ENCODE peak calls at places on chromosomes 11 and 22, in ten cellular contexts. E is LHCN-M2; O is HS-5; G is activated gamma-delta T cell treated with anti-CD3 and anti-CD28 coated beads, Interleukin-2, amount 50 U/mL, for 16 hours; B is activated CD4-positive, alpha-beta T cell treated with anti-CD3 and anti-CD28 coated beads, Interleukin-2, amount 10 ng/mL, durations not matched to agents 7 days and 5 days; P is non-pigmented ciliary epithelial cell; M is endothelial cell; T is EL; F is HCT116; Y is stimulated activated CD8-positive, alpha-beta memory T cell treated with anti-CD3 and anti-CD28 coated beads, Interleukin-15, amount 100 ng/mL, for 1 hour. D is an unnamed sample.

GRCh38 chr11:9574556-9574805 is 1.0 kb downstream of the WEE1 start:
- DNase-seq in B (no peak), E (no peak), P (no peak), T (no peak), G (peak), Y (no peak), F (no peak), O (no peak), M (peak), D (no peak)

GRCh38 chr22:40030757-40031092 is 36.0 kb downstream of the FAM83F start:
- DNase-seq in E (no peak), O (no peak), G (no peak), B (no peak), T (no peak), M (no peak), F (no peak), P (no peak), Y (no peak), D (no peak)

GRCh38 chr22:49499433-49500075 is 328.1 kb downstream of the BRD1 start:
- DNase-seq in G (no peak), Y (no peak), B (no peak), E (no peak), O (no peak), F (no peak), T (no peak), P (no peak), M (no peak), D (no peak)

GRCh38 chr11:47177846-47178245 is 1.2 kb upstream of the ARFGAP2 start:
- DNase-seq in O (no peak), Y (no peak), M (no peak), E (no peak), P (no peak), B (no peak), F (no peak), T (no peak), G (no peak), D (no peak)

GRCh38 chr11:20342347-20343279 is 20.9 kb upstream of the HTATIP2 start:
- DNase-seq in B (peak), Y (no peak), G (no peak), E (peak), O (no peak), P (no peak), M (no peak), F (no peak), T (no peak), D (no peak)

GRCh38 chr11:88193278-88193677 is 18.0 kb upstream of the RAB38 start:
- DNase-seq in M (no peak), E (no peak), O (no peak), F (no peak), B (no peak), P (no peak), Y (no peak), G (no peak), T (no peak), D (no peak)

GRCh38 chr11:105265859-105266258 is 126.3 kb upstream of the CARD18 start:
- DNase-seq in T (peak), P (peak), Y (no peak), O (no peak), M (no peak), G (no peak), B (no peak), F (no peak), E (no peak), D (no peak)

GRCh38 chr11:73875840-73876239 is 806 bp downstream of the COA4 start:
- DNase-seq in P (no peak), F (no peak), M (peak), O (no peak), T (peak), B (no peak), Y (no peak), G (no peak), E (no peak), D (no peak)

GRCh38 chr11:20854214-20854613 is 184.8 kb downstream of the NELL1 start:
- DNase-seq in M (peak), O (no peak), E (no peak), T (no peak), G (no peak), F (no peak), B (no peak), Y (no peak), P (no peak), D (no peak)

GRCh38 chr22:25420925-25421904 is 143.3 kb upstream of the GRK3 start:
- DNase-seq in E (no peak), Y (no peak), F (no peak), T (peak), P (no peak), G (no peak), M (peak), B (no peak), O (no peak), D (no peak)

GRCh38 chr11:118917488-118918127 is 8.1 kb downstream of the BCL9L start:
- DNase-seq in T (peak), F (no peak), Y (no peak), O (no peak), G (no peak), P (no peak), B (peak), M (no peak), E (peak), D (peak)

GRCh38 chr11:6127881-6128280 is 20.4 kb downstream of the OR56B4 start:
- DNase-seq in P (no peak), E (peak), F (no peak), G (no peak), B (no peak), T (no peak), M (no peak), Y (no peak), O (peak), D (no peak)

GRCh38 chr11:92204731-92205130 is 19.9 kb upstream of the FAT3 start:
- DNase-seq in G (no peak), O (no peak), Y (no peak), F (no peak), E (no peak), M (no peak), P (no peak), T (no peak), B (no peak), D (no peak)

D was measured in GM04503.